ENCODE peak calls at places on chromosomes 6 and 20, in ten cellular contexts. M is activated CD8-positive, alpha-beta T cell treated with anti-CD3 and anti-CD28 coated beads for 36 hours; I is spleen; U is activated B cell treated with CpG ODN at 0.5 μM for 24 hours; P is left lung; Y is suprapubic skin; S is right lobe of liver; H is Calu3; E is GM06990; Z is heart right ventricle. Q is an unnamed sample.

GRCh38 chr20:49579874-49580817 is 12.2 kb upstream of the PTGIS start:
- DNase-seq in M (no peak), I (peak), U (no peak), P (no peak), Y (no peak), S (no peak), H (no peak), E (no peak), Z (no peak), Q (peak)

GRCh38 chr6:150492941-150493340 is 106.7 kb upstream of the PLEKHG1 start:
- DNase-seq in M (no peak), I (no peak), U (no peak), P (no peak), Y (no peak), S (no peak), H (peak), E (no peak), Z (no peak), Q (no peak)

GRCh38 chr20:63982937-63983336 is 2.0 kb downstream of the PRPF6 start:
- DNase-seq in M (no peak), I (no peak), U (no peak), P (no peak), Y (no peak), S (no peak), H (no peak), E (no peak), Z (no peak), Q (no peak)

GRCh38 chr6:134510920-134511319 is 193.0 kb upstream of the SGK1 start:
- DNase-seq in M (no peak), I (no peak), U (no peak), P (no peak), Y (no peak), S (no peak), H (no peak), E (no peak), Z (no peak), Q (peak)

GRCh38 chr6:31143148-31143547 is 4.3 kb upstream of the PSORS1C2 start:
- DNase-seq in M (no peak), I (no peak), U (no peak), P (no peak), Y (no peak), S (no peak), H (no peak), E (no peak), Z (peak), Q (no peak)

GRCh38 chr6:146682919-146683318 is 84.1 kb downstream of the ADGB start:
- DNase-seq in M (no peak), I (no peak), U (no peak), P (no peak), Y (no peak), S (no peak), H (no peak), E (no peak), Z (no peak), Q (no peak)

GRCh38 chr20:47347661-47348462 is 8.6 kb downstream of the ZMYND8 start:
- DNase-seq in M (no peak), I (no peak), U (no peak), P (no peak), Y (no peak), S (no peak), H (no peak), E (no peak), Z (no peak), Q (no peak)

GRCh38 chr6:16762547-16763477 is 1.6 kb upstream of the ATXN1 start:
- DNase-seq in M (peak), I (peak), U (peak), P (peak), Y (no peak), S (peak), H (peak), E (peak), Z (peak), Q (peak)

GRCh38 chr6:110876170-110876773 is 1.7 kb downstream of the AMD1 start:
- DNase-seq in M (peak), I (peak), U (peak), P (peak), Y (peak), S (peak), H (peak), E (peak), Z (peak), Q (peak)

GRCh38 chr6:160013987-160014868 is 45.3 kb downstream of the IGF2R start:
- DNase-seq in M (peak), I (no peak), U (no peak), P (no peak), Y (no peak), S (no peak), H (no peak), E (no peak), Z (no peak), Q (no peak)

GRCh38 chr20:40511478-40511877 is 177.6 kb downstream of the MAFB start:
- DNase-seq in M (no peak), I (no peak), U (no peak), P (no peak), Y (peak), S (peak), H (no peak), E (no peak), Z (no peak), Q (no peak)

GRCh38 chr6:37696841-37697735 is 595 bp downstream of the MDGA1 start:
- DNase-seq in M (peak), I (peak), U (peak), P (no peak), Y (no peak), S (peak), H (peak), E (peak), Z (no peak), Q (no peak)

GRCh38 chr6:33800248-33800647 is 3.6 kb downstream of the MLN start:
- DNase-seq in M (no peak), I (no peak), U (no peak), P (no peak), Y (no peak), S (no peak), H (no peak), E (no peak), Z (no peak), Q (no peak)

GRCh38 chr20:38184098-38184497 is 19.0 kb upstream of the TGM2 start:
- DNase-seq in M (no peak), I (no peak), U (no peak), P (no peak), Y (no peak), S (no peak), H (no peak), E (no peak), Z (no peak), Q (no peak)

GRCh38 chr20:51024761-51025160 is 1.9 kb upstream of the KCNG1 start:
- DNase-seq in M (no peak), I (peak), U (no peak), P (no peak), Y (no peak), S (no peak), H (no peak), E (no peak), Z (no peak), Q (no peak)

GRCh38 chr6:143283887-143284640 is 166.4 kb downstream of the ADAT2 start:
- DNase-seq in M (no peak), I (no peak), U (no peak), P (no peak), Y (no peak), S (no peak), H (no peak), E (no peak), Z (no peak), Q (no peak)

GRCh38 chr6:28254340-28254618 is 2.2 kb upstream of the ZKSCAN4 start:
- DNase-seq in M (peak), I (no peak), U (no peak), P (no peak), Y (no peak), S (no peak), H (no peak), E (no peak), Z (no peak), Q (peak)

GRCh38 chr6:15457121-15457646 is 205.6 kb downstream of the DTNBP1 start:
- DNase-seq in M (no peak), I (no peak), U (no peak), P (no peak), Y (no peak), S (no peak), H (no peak), E (no peak), Z (no peak), Q (no peak)

GRCh38 chr20:7742479-7742878 is 197.8 kb downstream of the HAO1 start:
- DNase-seq in M (no peak), I (no peak), U (no peak), P (no peak), Y (no peak), S (peak), H (peak), E (no peak), Z (no peak), Q (no peak)

GRCh38 chr6:146868671-146869209 is 270.0 kb downstream of the ADGB start:
- DNase-seq in M (no peak), I (no peak), U (no peak), P (no peak), Y (no peak), S (no peak), H (no peak), E (no peak), Z (no peak), Q (no peak)

GRCh38 chr6:66655420-66655819 is 948.4 kb upstream of the EYS start:
- DNase-seq in M (no peak), I (no peak), U (no peak), P (no peak), Y (no peak), S (no peak), H (no peak), E (no peak), Z (no peak), Q (no peak)

GRCh38 chr6:135323979-135324378 is 142.9 kb downstream of the MYB start:
- DNase-seq in M (no peak), I (no peak), U (no peak), P (no peak), Y (no peak), S (no peak), H (no peak), E (no peak), Z (no peak), Q (no peak)

GRCh38 chr6:7523922-7524321 is 17.5 kb upstream of the DSP start:
- DNase-seq in M (no peak), I (no peak), U (no peak), P (no peak), Y (no peak), S (no peak), H (no peak), E (no peak), Z (no peak), Q (no peak)

GRCh38 chr20:62365814-62366369 is 1.2 kb downstream of the LAMA5 start:
- DNase-seq in M (no peak), I (no peak), U (no peak), P (no peak), Y (no peak), S (peak), H (peak), E (no peak), Z (no peak), Q (no peak)

GRCh38 chr20:1102016-1102415 is 16.4 kb upstream of the PSMF1 start:
- DNase-seq in M (no peak), I (no peak), U (no peak), P (no peak), Y (no peak), S (no peak), H (no peak), E (no peak), Z (no peak), Q (no peak)

GRCh38 chr6:11824986-11825385 is 46.4 kb upstream of the ADTRP start:
- DNase-seq in M (peak), I (no peak), U (no peak), P (no peak), Y (no peak), S (no peak), H (no peak), E (peak), Z (no peak), Q (no peak)

GRCh38 chr6:106648651-106649308 is 19.4 kb downstream of the QRSL1 start:
- DNase-seq in M (no peak), I (no peak), U (no peak), P (no peak), Y (no peak), S (no peak), H (no peak), E (no peak), Z (no peak), Q (no peak)

GRCh38 chr6:162443101-162443500 is 284.5 kb downstream of the PRKN start:
- DNase-seq in M (no peak), I (no peak), U (no peak), P (no peak), Y (no peak), S (peak), H (no peak), E (no peak), Z (no peak), Q (no peak)

GRCh38 chr6:105272783-105273182 is 93.0 kb upstream of the POPDC3 start:
- DNase-seq in M (no peak), I (no peak), U (no peak), P (no peak), Y (no peak), S (no peak), H (peak), E (no peak), Z (peak), Q (no peak)

GRCh38 chr6:166939894-166940293 is 16.5 kb downstream of the RNASET2 start:
- DNase-seq in M (no peak), I (no peak), U (no peak), P (no peak), Y (no peak), S (no peak), H (no peak), E (no peak), Z (no peak), Q (no peak)

GRCh38 chr6:135250751-135251356 is 69.7 kb downstream of the MYB start:
- DNase-seq in M (no peak), I (no peak), U (no peak), P (no peak), Y (no peak), S (no peak), H (no peak), E (no peak), Z (no peak), Q (no peak)

GRCh38 chr6:136073216-136073615 is 176.9 kb downstream of the MTFR2 start:
- DNase-seq in M (no peak), I (no peak), U (no peak), P (no peak), Y (no peak), S (no peak), H (no peak), E (no peak), Z (no peak), Q (no peak)

GRCh38 chr6:8064638-8065518 is 689 bp upstream of the BLOC1S5 start:
- DNase-seq in M (peak), I (no peak), U (no peak), P (no peak), Y (no peak), S (no peak), H (no peak), E (peak), Z (no peak), Q (no peak)

GRCh38 chr20:37305079-37305478 is 15.6 kb downstream of the MANBAL start:
- DNase-seq in M (no peak), I (no peak), U (no peak), P (no peak), Y (peak), S (no peak), H (no peak), E (no peak), Z (no peak), Q (no peak)

GRCh38 chr6:149443411-149444181 is 41.2 kb downstream of the ZC3H12D start:
- DNase-seq in M (no peak), I (peak), U (no peak), P (no peak), Y (no peak), S (no peak), H (no peak), E (no peak), Z (no peak), Q (no peak)

GRCh38 chr20:62377064-62377461 is 9.8 kb upstream of the RPS21 start:
- DNase-seq in M (no peak), I (no peak), U (no peak), P (no peak), Y (no peak), S (no peak), H (no peak), E (no peak), Z (no peak), Q (no peak)

GRCh38 chr6:155645328-155645727 is 189.7 kb upstream of the NOX3 start:
- DNase-seq in M (no peak), I (no peak), U (no peak), P (no peak), Y (no peak), S (no peak), H (no peak), E (no peak), Z (no peak), Q (no peak)

GRCh38 chr6:16973545-16974386 is 128.1 kb upstream of the STMND1 start:
- DNase-seq in M (no peak), I (no peak), U (no peak), P (no peak), Y (no peak), S (no peak), H (no peak), E (no peak), Z (no peak), Q (no peak)

GRCh38 chr20:39263076-39263475 is 300.9 kb downstream of the DHX35 start:
- DNase-seq in M (no peak), I (no peak), U (no peak), P (no peak), Y (no peak), S (no peak), H (no peak), E (no peak), Z (no peak), Q (no peak)

GRCh38 chr6:80742481-80742880 is 636.0 kb downstream of the BCKDHB start:
- DNase-seq in M (no peak), I (no peak), U (no peak), P (no peak), Y (no peak), S (no peak), H (peak), E (no peak), Z (no peak), Q (no peak)
- TF ChIP-seq CTCF in M (peak), I (no peak), U (no peak), P (no peak), Y (no peak), S (peak), H (peak), E (peak), Z (peak), Q (peak)

DNA sequence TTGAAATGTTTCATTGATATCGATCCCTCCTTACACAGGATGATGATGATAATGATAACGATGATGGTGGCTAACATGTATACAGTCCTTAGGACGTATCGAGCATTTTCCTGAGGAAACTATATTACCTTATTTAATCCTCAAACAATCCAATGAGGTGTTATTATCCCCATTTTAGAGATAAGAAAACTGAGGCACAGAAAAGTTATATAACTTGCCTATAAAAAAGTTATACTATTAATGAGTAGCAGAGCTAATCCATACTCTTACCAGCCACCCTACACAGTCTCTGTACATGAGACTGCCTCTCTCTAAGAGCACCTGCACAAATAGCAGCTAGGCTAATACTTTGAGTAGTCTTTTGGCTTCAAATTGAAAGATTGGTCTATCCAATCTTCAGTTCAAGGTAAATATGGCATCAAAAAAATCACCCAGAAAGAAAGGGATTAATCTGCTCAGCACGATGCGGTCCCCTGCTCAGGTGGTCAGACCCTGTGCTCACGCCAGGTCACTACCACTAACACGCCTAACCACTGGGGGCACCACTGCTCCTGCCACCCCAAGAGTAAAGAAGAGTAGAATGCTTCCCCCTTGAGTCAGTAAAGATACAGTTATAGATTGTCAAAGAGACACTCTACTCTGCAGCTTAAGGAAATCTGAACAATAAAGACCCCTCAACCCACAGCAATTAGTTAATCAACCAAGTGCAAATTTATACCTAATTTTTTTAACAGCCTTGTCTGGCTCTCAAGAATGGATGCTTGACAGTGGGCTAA is 15.0 kb downstream of the GABBR1 start:
- DNase-seq in M (peak), I (no peak), U (no peak), P (no peak), Y (no peak), S (no peak), H (no peak), E (no peak), Z (no peak), Q (no peak)
- TF ChIP-seq CTCF in M (no peak), I (no peak), U (no peak), P (no peak), Y (no peak), S (no peak), H (no peak), E (peak), Z (no peak), Q (no peak)

GRCh38 chr20:45115386-45115774 is 406 bp upstream of the WFDC5 start:
- DNase-seq in M (no peak), I (no peak), U (no peak), P (no peak), Y (no peak), S (no peak), H (no peak), E (no peak), Z (no peak), Q (no peak)

GRCh38 chr20:45115829-45116228 is 855 bp upstream of the WFDC5 start:
- DNase-seq in M (no peak), I (no peak), U (no peak), P (no peak), Y (no peak), S (no peak), H (no peak), E (no peak), Z (no peak), Q (no peak)

GRCh38 chr20:45119556-45120266 is 4.6 kb downstream of the WFDC12 start:
- DNase-seq in M (no peak), I (no peak), U (no peak), P (no peak), Y (no peak), S (no peak), H (no peak), E (no peak), Z (no peak), Q (no peak)

GRCh38 chr20:45118028-45118427 is 3.1 kb upstream of the WFDC5 start:
- DNase-seq in M (no peak), I (no peak), U (no peak), P (no peak), Y (no peak), S (no peak), H (no peak), E (no peak), Z (no peak), Q (no peak)

GRCh38 chr20:45117581-45117980 is 2.6 kb upstream of the WFDC5 start:
- DNase-seq in M (no peak), I (no peak), U (no peak), P (no peak), Y (no peak), S (no peak), H (no peak), E (no peak), Z (no peak), Q (no peak)
- TF ChIP-seq CTCF in M (no peak), I (no peak), U (no peak), P (no peak), Y (no peak), S (no peak), H (peak), E (no peak), Z (no peak), Q (no peak)

GRCh38 chr6:783966-784365 is 91.0 kb upstream of the EXOC2 start:
- DNase-seq in M (no peak), I (no peak), U (no peak), P (no peak), Y (no peak), S (no peak), H (no peak), E (no peak), Z (no peak), Q (no peak)

GRCh38 chr6:782141-782540 is 89.2 kb upstream of the EXOC2 start:
- DNase-seq in M (no peak), I (no peak), U (no peak), P (no peak), Y (no peak), S (no peak), H (no peak), E (no peak), Z (no peak), Q (no peak)

GRCh38 chr6:776394-777041 is 83.6 kb upstream of the EXOC2 start:
- DNase-seq in M (no peak), I (no peak), U (no peak), P (no peak), Y (no peak), S (no peak), H (no peak), E (no peak), Z (no peak), Q (no peak)

GRCh38 chr6:780669-781068 is 87.7 kb upstream of the EXOC2 start:
- DNase-seq in M (no peak), I (no peak), U (no peak), P (no peak), Y (no peak), S (no peak), H (no peak), E (no peak), Z (no peak), Q (no peak)

GRCh38 chr6:781350-781961 is 88.5 kb upstream of the EXOC2 start:
- DNase-seq in M (no peak), I (no peak), U (no peak), P (no peak), Y (no peak), S (no peak), H (no peak), E (no peak), Z (no peak), Q (no peak)
- TF ChIP-seq CTCF in M (no peak), I (no peak), U (no peak), P (no peak), Y (no peak), S (no peak), H (no peak), E (no peak), Z (no peak), Q (no peak)

Q was measured in CD14-positive monocyte.